ENCODE peak calls at places on chromosome 16, in five cellular contexts. Y is ELR; L is EL; K is activated effector memory CD4-positive, alpha-beta T cell treated with anti-CD3 and anti-CD28 coated beads, Interleukin-2, amount 50 U/mL, for 16 hours; O is stimulated activated CD4-positive, alpha-beta T cell treated with anti-CD3 and anti-CD28 coated beads, Interleukin-4, amount 100 ng/mL, for 4 hours. J is an unnamed sample.

GRCh38 chr16:14436410-14436955 is 193.6 kb downstream of the PARN start:
- DNase-seq in L (no peak), O (no peak), Y (no peak), K (no peak), J (no peak)

GRCh38 chr16:14576532-14576931 is 53.5 kb downstream of the PARN start:
- DNase-seq in O (no peak), L (no peak), Y (no peak), K (no peak), J (no peak)

GRCh38 chr16:10103096-10103495 is 79.1 kb downstream of the GRIN2A start:
- DNase-seq in Y (peak), O (no peak), K (no peak), L (peak), J (no peak)

GRCh38 chr16:15954814-15955151 is 5.4 kb downstream of the ABCC1 start:
- DNase-seq in K (peak), O (no peak), L (peak), Y (no peak), J (no peak)

GRCh38 chr16:2473999-2474876 is 689 bp upstream of the TBC1D24 start:
- DNase-seq in Y (peak), O (peak), K (peak), L (peak), J (peak)

GRCh38 chr16:68665501-68665900 is 20.4 kb downstream of the CDH3 start:
- DNase-seq in K (no peak), L (no peak), O (no peak), Y (peak), J (no peak)

GRCh38 chr16:78375055-78375679 is 275.7 kb downstream of the WWOX start:
- DNase-seq in K (no peak), L (no peak), Y (no peak), O (no peak), J (no peak)

GRCh38 chr16:48408688-48409087 is 23.5 kb upstream of the SIAH1 start:
- DNase-seq in L (peak), O (no peak), Y (peak), K (no peak), J (no peak)

GRCh38 chr16:48820379-48820778 is 210.4 kb upstream of the N4BP1 start:
- DNase-seq in K (no peak), Y (no peak), O (no peak), L (no peak), J (no peak)

GRCh38 chr16:14473488-14473887 is 156.6 kb downstream of the PARN start:
- DNase-seq in O (no peak), K (no peak), L (no peak), Y (no peak), J (no peak)

GRCh38 chr16:49924078-49924477 is 68.2 kb upstream of the ZNF423 start:
- DNase-seq in K (peak), O (no peak), L (peak), Y (peak), J (no peak)

GRCh38 chr16:58634265-58634802 is 4.7 kb upstream of the CNOT1 start:
- DNase-seq in Y (no peak), L (no peak), O (no peak), K (no peak), J (no peak)

GRCh38 chr16:67966549-67967182 is 1.8 kb downstream of the SLC12A4 start:
- DNase-seq in Y (peak), K (no peak), L (peak), O (no peak), J (peak)

GRCh38 chr16:17160285-17160854 is 310.4 kb downstream of the XYLT1 start:
- DNase-seq in K (no peak), L (peak), Y (peak), O (no peak), J (no peak)

J was measured in upper lobe of left lung.